ENCODE peak calls at places on chromosomes 12 and 14, in six cellular contexts. H is posterior cingulate gyrus, M is sigmoid colon, G is Panc1, E is SK-N-SH, Y is NCI-H2107. T is an unnamed sample.
A peak's percentile ranks its signal among the peaks of the same experiment; 100 is the strongest.

GRCh38 chr12:52951640-52952039 is 2.7 kb downstream of the KRT18 start:
- DNase-seq in H (no peak), M (no peak), G (no peak), E (no peak), Y (no peak), T (no peak)

GRCh38 chr12:65466906-65467305 is 188.4 kb downstream of the MSRB3 start:
- DNase-seq in H (no peak), M (no peak), G (no peak), E (no peak), Y (no peak), T (no peak)

GRCh38 chr12:127389923-127390322 is 877.0 kb upstream of the TMEM132C start:
- DNase-seq in H (no peak), M (no peak), G (no peak), E (no peak), Y (no peak), T (peak; percentile 60)

GRCh38 chr14:21672116-21672515 is 1.5 kb downstream of the OR4E1 start:
- DNase-seq in H (no peak), M (no peak), G (no peak), E (no peak), Y (no peak), T (no peak)

GRCh38 chr12:88153959-88154358 is 11.9 kb downstream of the TMTC3 start:
- DNase-seq in H (no peak), M (no peak), G (no peak), E (peak; percentile 2), Y (no peak), T (no peak)

GRCh38 chr12:29088611-29089219 is 60.4 kb upstream of the FAR2 start:
- DNase-seq in H (no peak), M (no peak), G (no peak), E (peak; percentile 22), Y (no peak), T (no peak)

GRCh38 chr12:49832836-49833421 is 4.7 kb upstream of the NCKAP5L start:
- DNase-seq in H (no peak), M (no peak), G (no peak), E (no peak), Y (no peak), T (no peak)

GRCh38 chr12:76646366-76646765 is 86.8 kb upstream of the OSBPL8 start:
- DNase-seq in H (no peak), M (no peak), G (no peak), E (no peak), Y (no peak), T (no peak)

T was measured in ecto neural progenitor cell.